ENCODE peak calls at places on chromosome 16, in eight cellular contexts. G, D, X, E, A, P, J and F are unnamed samples.

GRCh38 chr16:28012031-28012445 is 51.5 kb downstream of the GSG1L start:
- DNase-seq in G (no peak), D (peak), X (no peak), A (no peak), E (no peak), P (no peak), J (no peak), F (peak)

GRCh38 chr16:70417661-70418060 is 21.2 kb downstream of the ST3GAL2 start:
- DNase-seq in P (no peak), G (no peak), D (no peak), X (no peak), A (no peak), E (no peak), J (no peak), F (no peak)

GRCh38 chr16:70735141-70735979 is 49.5 kb upstream of the MTSS2 start:
- DNase-seq in G (no peak), P (no peak), A (peak), E (no peak), J (no peak), X (no peak), D (peak), F (peak)

GRCh38 chr16:28089205-28089991 is 25.9 kb upstream of the GSG1L start:
- DNase-seq in P (no peak), A (no peak), G (no peak), J (no peak), E (no peak), D (no peak), X (no peak), F (no peak)

GRCh38 chr16:8310356-8310755 is 280.0 kb downstream of the TMEM114 start:
- DNase-seq in A (no peak), G (no peak), X (no peak), P (no peak), D (no peak), J (no peak), E (no peak), F (no peak)

GRCh38 chr16:47506800-47507199 is 45.7 kb downstream of the PHKB start:
- DNase-seq in D (no peak), A (no peak), G (no peak), P (no peak), E (no peak), J (no peak), X (no peak), F (no peak)

GRCh38 chr16:65572156-65572555 is 450.3 kb upstream of the CDH11 start:
- DNase-seq in P (peak), A (no peak), J (no peak), D (peak), E (no peak), G (peak), X (no peak), F (peak)

GRCh38 chr16:74999683-75000480 is 1.1 kb downstream of the ZNRF1 start:
- DNase-seq in X (peak), D (peak), G (peak), P (peak), J (peak), E (peak), A (peak), F (peak)

GRCh38 chr16:4358831-4359561 is 7.9 kb upstream of the PAM16 start:
- DNase-seq in D (no peak), J (peak), X (peak), P (no peak), G (no peak), A (peak), E (peak), F (peak)

GRCh38 chr16:77225182-77225581 is 26.0 kb downstream of the SYCE1L start:
- DNase-seq in A (no peak), X (no peak), P (no peak), D (no peak), J (no peak), G (no peak), E (no peak), F (no peak)

GRCh38 chr16:71441348-71441781 is 489 bp downstream of the TLE7 start:
- DNase-seq in X (no peak), A (no peak), J (no peak), P (no peak), D (no peak), E (no peak), G (no peak), F (no peak)

GRCh38 chr16:81513204-81514040 is 68.8 kb downstream of the CMIP start:
- DNase-seq in G (no peak), D (peak), A (peak), X (no peak), J (no peak), E (peak), P (peak), F (peak)

DNA sequence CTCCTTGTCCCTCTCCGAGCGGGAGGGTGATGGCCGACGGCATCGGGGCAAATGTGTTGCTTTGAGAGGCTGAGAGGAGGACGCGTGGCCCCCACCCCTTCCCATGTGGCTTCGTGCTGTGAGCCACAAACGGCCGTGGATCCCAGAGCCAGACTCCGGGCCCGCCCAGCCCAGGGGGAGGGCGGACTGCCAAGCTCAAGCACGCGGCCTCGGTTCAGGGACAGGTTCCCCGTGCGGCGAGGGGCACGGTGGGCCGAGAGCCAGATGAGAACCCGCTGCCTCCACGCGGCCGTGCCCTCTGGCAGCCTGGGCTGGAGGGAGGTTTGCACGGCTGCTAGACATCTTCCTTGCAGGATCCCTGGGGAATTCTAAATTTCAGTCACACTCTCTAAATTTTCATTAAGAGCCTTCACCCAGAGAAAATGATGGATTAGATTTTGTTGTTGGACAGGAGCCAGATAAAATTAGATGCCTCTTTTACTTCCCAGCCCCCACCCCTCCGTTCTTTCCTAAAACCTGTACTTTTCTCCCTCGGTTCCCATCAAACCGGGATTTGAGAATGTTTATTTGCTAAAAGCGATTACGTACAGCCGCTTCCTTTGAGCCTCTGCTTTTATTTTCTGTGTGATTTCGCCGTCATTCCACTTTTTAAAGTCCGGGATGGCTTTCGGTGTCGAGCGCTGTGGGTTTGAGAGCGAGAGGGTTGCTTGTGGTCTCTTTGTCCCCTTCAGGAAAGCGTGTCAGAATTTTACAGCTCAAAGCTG is 24.9 kb upstream of the GNG13 start:
- DNase-seq in X (peak), E (no peak), J (no peak), D (no peak), A (no peak), P (no peak), G (no peak), F (peak)
- TF ChIP-seq EZH2 in X (no peak), E (peak), J (no peak), D (peak), A (no peak), P (no peak), G (no peak), F (peak)

GRCh38 chr16:3042376-3042775 is 4.0 kb upstream of the MMP25 start:
- DNase-seq in E (no peak), G (no peak), X (no peak), J (no peak), A (no peak), P (no peak), D (no peak), F (no peak)

GRCh38 chr16:3046506-3047386 is at the start of gene MMP25:
- DNase-seq in D (no peak), X (no peak), G (no peak), J (no peak), E (no peak), P (no peak), A (peak), F (peak)

GRCh38 chr16:3047387-3047720 is 993 bp downstream of the MMP25 start:
- DNase-seq in A (no peak), D (no peak), J (no peak), G (no peak), P (no peak), X (no peak), E (no peak), F (no peak)

GRCh38 chr16:3045758-3046505 is 429 bp upstream of the MMP25 start:
- DNase-seq in X (no peak), A (peak), E (no peak), J (no peak), P (no peak), D (no peak), G (no peak), F (peak)

DNA sequence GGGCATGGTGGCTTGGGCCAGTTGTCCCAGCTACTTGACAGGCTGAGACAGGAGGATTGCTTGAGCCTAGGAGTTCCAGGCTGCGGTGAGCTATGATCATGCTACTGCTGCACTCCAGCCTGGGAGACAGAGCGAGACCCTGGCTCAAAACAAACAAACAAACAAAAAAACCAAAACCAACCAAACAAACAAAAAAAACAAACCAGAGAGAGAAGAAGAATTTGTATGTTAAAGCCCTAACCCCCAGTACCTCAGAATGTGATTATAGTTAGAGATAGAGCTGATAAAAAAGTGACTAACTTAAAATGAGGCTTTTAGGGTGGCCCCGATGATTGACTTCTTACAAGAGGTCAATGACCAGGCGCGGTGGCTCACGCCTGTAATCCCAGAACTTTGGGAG is 1.7 kb upstream of the MMP25 start:
- DNase-seq in A (no peak), G (no peak), P (no peak), E (no peak), X (no peak), D (no peak), J (no peak), F (no peak)
- TF ChIP-seq EZH2 in A (no peak), G (no peak), P (no peak), E (no peak), X (no peak), D (no peak), J (no peak), F (no peak)

DNA sequence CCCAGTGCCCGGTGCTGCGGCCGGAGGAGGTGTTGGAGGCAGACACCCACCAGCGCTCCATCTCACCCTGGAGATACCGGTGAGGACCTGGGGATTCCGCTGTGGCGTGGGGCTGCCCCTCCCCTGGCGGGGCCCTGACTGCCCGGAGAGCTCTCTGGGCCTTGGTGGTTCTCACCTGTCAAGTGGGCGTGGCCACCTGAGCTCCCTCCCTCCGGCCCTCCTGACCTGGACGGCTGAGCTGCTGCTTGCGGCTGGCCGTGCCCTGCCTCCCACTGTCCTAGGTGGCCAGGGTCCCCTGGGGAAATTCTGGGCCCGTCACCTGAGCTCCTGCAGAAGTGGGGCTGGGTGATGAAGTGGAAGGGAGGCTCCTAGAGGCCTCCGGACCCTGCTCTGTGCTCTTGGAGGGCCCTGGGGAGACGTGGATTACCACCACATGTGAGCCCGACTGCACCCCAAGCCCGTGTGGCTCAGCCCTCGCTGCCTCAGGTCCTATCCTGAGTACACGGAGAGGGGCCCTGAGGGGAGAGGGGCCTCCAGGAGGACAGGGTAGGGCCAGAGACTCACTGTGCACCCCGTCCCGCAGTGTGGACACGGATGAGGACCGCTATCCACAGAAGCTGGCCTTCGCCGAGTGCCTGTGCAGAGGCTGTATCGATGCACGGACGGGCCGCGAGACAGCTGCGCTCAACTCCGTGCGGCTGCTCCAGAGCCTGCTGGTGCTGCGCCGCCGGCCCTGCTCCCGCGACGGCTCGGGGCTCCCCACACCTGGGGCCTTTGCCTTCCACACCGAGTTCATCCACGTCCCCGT is 1.1 kb downstream of the IL17C start:
- DNase-seq in J (no peak), X (peak), P (no peak), D (no peak), A (peak), G (no peak), E (peak), F (peak)
- TF ChIP-seq EZH2 in J (no peak), X (no peak), P (peak), D (peak), A (no peak), G (no peak), E (no peak), F (no peak)

DNA sequence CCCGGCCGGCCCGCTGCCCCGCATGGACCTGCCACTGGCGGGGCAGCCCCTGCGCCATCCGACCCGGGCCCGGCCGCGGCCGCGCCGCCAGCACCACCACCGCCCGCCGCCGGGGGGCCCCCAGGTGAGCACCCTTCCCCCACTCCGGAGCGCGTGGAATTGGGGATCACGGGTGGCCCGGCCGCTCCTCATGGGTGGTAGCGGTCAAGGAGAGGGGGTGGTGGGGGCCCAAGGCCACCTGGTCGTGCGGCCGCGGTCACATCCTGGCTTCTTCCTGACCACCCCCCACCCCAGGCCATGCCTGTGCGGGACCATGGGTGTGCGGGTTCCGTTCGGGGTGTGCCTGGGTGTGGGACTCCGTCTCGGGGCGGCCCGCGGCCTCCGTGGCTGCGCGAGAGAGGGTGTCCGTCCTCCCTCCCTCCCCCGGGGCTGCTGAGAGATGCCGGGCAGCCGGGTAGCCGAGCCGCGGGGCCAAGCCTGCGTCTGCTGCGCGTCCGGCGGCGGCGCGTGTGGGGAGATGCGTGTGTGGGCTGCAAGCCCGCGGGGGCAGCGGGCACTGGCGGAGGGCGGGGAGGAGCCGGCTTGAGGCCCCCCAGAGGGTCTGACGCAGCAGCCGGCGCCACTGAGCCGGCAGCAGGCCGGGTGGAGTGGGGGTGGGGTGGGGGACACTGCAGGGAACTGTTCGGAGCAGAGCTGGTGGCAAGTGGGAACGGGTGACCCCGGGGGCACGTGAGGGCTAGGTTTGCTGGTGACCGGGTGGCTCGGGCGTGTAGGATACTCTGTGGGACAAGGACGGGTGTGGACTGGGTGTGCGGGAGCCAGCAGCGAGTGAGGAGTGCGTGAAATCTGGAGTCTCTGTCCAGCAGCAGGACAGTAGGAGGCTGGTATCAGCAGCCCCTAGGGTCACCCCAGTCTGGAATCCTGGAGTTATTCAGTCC is 6.7 kb downstream of the ACD start:
- DNase-seq in E (no peak), D (peak), G (no peak), P (no peak), X (peak), A (peak), J (no peak), F (peak)
- TF ChIP-seq EZH2 in E (peak), D (peak), G (peak), P (peak), X (peak), A (peak), J (no peak), F (no peak)

DNA sequence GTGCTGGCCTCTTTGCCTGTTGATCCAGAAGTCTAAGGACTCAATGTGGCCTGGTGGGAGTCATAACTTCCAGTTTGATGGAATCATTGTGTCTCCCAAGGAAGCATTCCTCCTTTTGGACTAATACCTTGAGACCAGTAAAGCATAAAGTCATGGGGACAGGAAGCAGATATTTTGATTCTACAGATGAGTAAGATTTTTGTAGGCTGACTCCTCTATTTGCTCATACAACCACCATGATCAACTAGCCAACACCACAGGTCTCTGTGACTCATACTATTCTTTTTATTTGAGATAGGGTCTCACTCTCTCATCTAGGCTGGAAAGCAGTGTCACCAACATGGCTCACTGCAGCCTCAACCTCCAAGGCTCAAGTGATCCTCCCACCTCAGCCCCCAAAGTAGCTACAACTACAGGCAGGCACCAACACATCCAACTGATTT is 6.2 kb downstream of the MT2A start:
- DNase-seq in E (no peak), P (peak), X (no peak), D (peak), G (peak), A (no peak), J (no peak), F (peak)
- TF ChIP-seq EZH2 in E (no peak), P (no peak), X (no peak), D (no peak), G (no peak), A (no peak), J (no peak), F (no peak)

DNA sequence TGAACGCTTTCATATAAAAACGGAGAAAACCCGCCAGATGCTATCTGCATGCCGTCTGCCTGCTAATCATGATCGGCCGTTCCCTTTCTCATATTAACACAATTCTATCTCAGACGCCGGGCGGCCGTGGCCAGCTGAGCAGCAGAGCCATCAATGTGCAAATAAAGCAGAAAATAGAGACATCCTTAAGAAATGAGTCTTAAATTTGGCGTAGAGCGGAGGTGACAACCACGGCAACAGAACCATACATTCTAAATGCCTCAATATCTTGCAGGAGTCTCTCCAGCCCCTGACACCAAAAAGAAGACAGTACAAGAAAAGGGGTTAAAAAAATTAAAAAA is 2.7 kb upstream of the IRX5 start:
- DNase-seq in G (peak), J (peak), E (no peak), P (peak), D (peak), A (peak), X (peak), F (peak)
- TF ChIP-seq EZH2 in G (no peak), J (no peak), E (no peak), P (peak), D (peak), A (no peak), X (no peak), F (no peak)

DNA sequence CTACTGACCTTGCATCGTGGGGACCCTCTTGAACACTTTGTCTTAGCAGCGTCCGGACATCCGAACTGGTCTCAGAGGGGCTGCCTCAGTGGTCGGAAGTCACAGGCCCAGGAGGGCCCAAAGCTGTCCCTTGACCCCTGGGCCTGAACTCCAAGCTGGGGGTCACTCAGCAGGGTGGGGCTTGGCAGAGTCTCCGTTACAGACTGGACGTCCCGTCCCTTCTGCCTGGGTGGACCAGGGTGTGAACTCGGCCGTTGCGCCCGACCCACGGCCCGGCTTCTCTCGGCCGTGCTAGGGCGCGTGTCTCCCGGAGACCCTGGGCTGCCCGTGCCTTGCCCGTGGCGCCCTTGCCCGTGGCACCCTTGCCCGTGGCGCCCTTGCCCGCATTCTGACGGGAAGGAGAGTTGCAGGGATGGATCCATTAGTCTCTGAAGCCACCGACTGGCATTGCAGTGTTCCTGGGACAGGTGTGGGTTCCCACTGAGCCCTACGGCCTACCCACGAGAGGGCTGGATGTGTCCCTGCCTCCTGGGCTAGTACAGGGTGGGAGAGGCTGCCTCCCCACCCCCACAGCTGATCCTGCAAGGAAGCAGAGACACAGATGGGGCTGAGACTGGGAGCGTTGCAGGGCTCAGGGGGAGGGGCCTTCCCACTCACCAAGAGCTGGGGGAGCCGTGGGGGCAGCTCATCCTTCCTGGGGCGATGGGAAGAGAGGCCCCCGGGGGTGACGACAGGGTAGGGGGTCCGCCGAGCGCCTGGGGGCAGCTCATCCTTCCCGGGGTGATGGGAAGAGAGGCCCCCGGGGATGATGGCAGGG is 4.9 kb downstream of the CACNA1H start:
- DNase-seq in D (no peak), X (no peak), E (no peak), J (no peak), A (no peak), P (no peak), G (no peak), F (no peak)
- TF ChIP-seq EZH2 in D (peak), X (no peak), E (no peak), J (no peak), A (no peak), P (no peak), G (no peak), F (no peak)